ENCODE peak calls at places on chromosomes 7 and 10, in nine cellular contexts. One of them, this sample, is unnamed.

GRCh38 chr10:131983780-131984179 is 2.1 kb upstream of the BNIP3 start:
- DNase-seq in nephron progenitor cell: no peak
- DNase-seq in T-helper 1 cell: no peak
- DNase-seq in aorta: no peak
- DNase-seq in H9: no peak
- DNase-seq in stimulated activated CD4-positive, alpha-beta T cell treated with anti-CD3 and anti-CD28 coated beads, Interleukin-1b, Interleukin-23, amount 100 ng/mL, for 1 hour: no peak
- DNase-seq in activated CD8-positive, alpha-beta memory T cell treated with anti-CD3 and anti-CD28 coated beads for 24 hours: no peak
- DNase-seq in foreskin fibroblast: peak
- DNase-seq in SW480: peak
- DNase-seq in this sample: no peak

GRCh38 chr7:1743481-1744230 is 73.6 kb downstream of the ELFN1 start:
- DNase-seq in nephron progenitor cell: no peak
- DNase-seq in T-helper 1 cell: no peak
- DNase-seq in aorta: no peak
- DNase-seq in H9: no peak
- DNase-seq in stimulated activated CD4-positive, alpha-beta T cell treated with anti-CD3 and anti-CD28 coated beads, Interleukin-1b, Interleukin-23, amount 100 ng/mL, for 1 hour: no peak
- DNase-seq in activated CD8-positive, alpha-beta memory T cell treated with anti-CD3 and anti-CD28 coated beads for 24 hours: no peak
- DNase-seq in foreskin fibroblast: no peak
- DNase-seq in SW480: no peak
- DNase-seq in this sample: peak

GRCh38 chr10:102669206-102670064 is 25.2 kb downstream of the TRIM8 start:
- DNase-seq in nephron progenitor cell: peak
- DNase-seq in T-helper 1 cell: no peak
- DNase-seq in aorta: no peak
- DNase-seq in H9: peak
- DNase-seq in stimulated activated CD4-positive, alpha-beta T cell treated with anti-CD3 and anti-CD28 coated beads, Interleukin-1b, Interleukin-23, amount 100 ng/mL, for 1 hour: no peak
- DNase-seq in activated CD8-positive, alpha-beta memory T cell treated with anti-CD3 and anti-CD28 coated beads for 24 hours: no peak
- DNase-seq in foreskin fibroblast: peak
- DNase-seq in SW480: peak
- DNase-seq in this sample: peak

GRCh38 chr10:6321880-6322279 is 119.1 kb downstream of the PFKFB3 start:
- DNase-seq in nephron progenitor cell: no peak
- DNase-seq in T-helper 1 cell: no peak
- DNase-seq in aorta: no peak
- DNase-seq in H9: no peak
- DNase-seq in stimulated activated CD4-positive, alpha-beta T cell treated with anti-CD3 and anti-CD28 coated beads, Interleukin-1b, Interleukin-23, amount 100 ng/mL, for 1 hour: no peak
- DNase-seq in activated CD8-positive, alpha-beta memory T cell treated with anti-CD3 and anti-CD28 coated beads for 24 hours: no peak
- DNase-seq in foreskin fibroblast: peak
- DNase-seq in SW480: no peak
- DNase-seq in this sample: no peak

GRCh38 chr10:29295813-29296212 is 6.9 kb downstream of the LYZL1 start:
- DNase-seq in nephron progenitor cell: no peak
- DNase-seq in T-helper 1 cell: no peak
- DNase-seq in aorta: no peak
- DNase-seq in H9: no peak
- DNase-seq in stimulated activated CD4-positive, alpha-beta T cell treated with anti-CD3 and anti-CD28 coated beads, Interleukin-1b, Interleukin-23, amount 100 ng/mL, for 1 hour: no peak
- DNase-seq in activated CD8-positive, alpha-beta memory T cell treated with anti-CD3 and anti-CD28 coated beads for 24 hours: no peak
- DNase-seq in foreskin fibroblast: no peak
- DNase-seq in SW480: no peak
- DNase-seq in this sample: no peak

GRCh38 chr10:30456262-30456661 is 22.3 kb downstream of the MAP3K8 start:
- DNase-seq in nephron progenitor cell: no peak
- DNase-seq in T-helper 1 cell: no peak
- DNase-seq in aorta: peak
- DNase-seq in H9: no peak
- DNase-seq in stimulated activated CD4-positive, alpha-beta T cell treated with anti-CD3 and anti-CD28 coated beads, Interleukin-1b, Interleukin-23, amount 100 ng/mL, for 1 hour: no peak
- DNase-seq in activated CD8-positive, alpha-beta memory T cell treated with anti-CD3 and anti-CD28 coated beads for 24 hours: no peak
- DNase-seq in foreskin fibroblast: no peak
- DNase-seq in SW480: no peak
- DNase-seq in this sample: no peak

GRCh38 chr10:18918545-18918944 is 130.1 kb upstream of the MALRD1 start:
- DNase-seq in nephron progenitor cell: no peak
- DNase-seq in T-helper 1 cell: no peak
- DNase-seq in aorta: no peak
- DNase-seq in H9: no peak
- DNase-seq in stimulated activated CD4-positive, alpha-beta T cell treated with anti-CD3 and anti-CD28 coated beads, Interleukin-1b, Interleukin-23, amount 100 ng/mL, for 1 hour: no peak
- DNase-seq in activated CD8-positive, alpha-beta memory T cell treated with anti-CD3 and anti-CD28 coated beads for 24 hours: no peak
- DNase-seq in foreskin fibroblast: no peak
- DNase-seq in SW480: no peak
- DNase-seq in this sample: no peak

GRCh38 chr7:39592586-39592985 is 26.4 kb downstream of the YAE1 start:
- DNase-seq in nephron progenitor cell: no peak
- DNase-seq in T-helper 1 cell: no peak
- DNase-seq in aorta: no peak
- DNase-seq in H9: no peak
- DNase-seq in stimulated activated CD4-positive, alpha-beta T cell treated with anti-CD3 and anti-CD28 coated beads, Interleukin-1b, Interleukin-23, amount 100 ng/mL, for 1 hour: no peak
- DNase-seq in activated CD8-positive, alpha-beta memory T cell treated with anti-CD3 and anti-CD28 coated beads for 24 hours: no peak
- DNase-seq in foreskin fibroblast: peak
- DNase-seq in SW480: no peak
- DNase-seq in this sample: no peak

GRCh38 chr10:51073461-51074237 is 638 bp upstream of the PRKG1 start:
- DNase-seq in nephron progenitor cell: peak
- DNase-seq in T-helper 1 cell: no peak
- DNase-seq in aorta: peak
- DNase-seq in H9: peak
- DNase-seq in stimulated activated CD4-positive, alpha-beta T cell treated with anti-CD3 and anti-CD28 coated beads, Interleukin-1b, Interleukin-23, amount 100 ng/mL, for 1 hour: no peak
- DNase-seq in activated CD8-positive, alpha-beta memory T cell treated with anti-CD3 and anti-CD28 coated beads for 24 hours: no peak
- DNase-seq in foreskin fibroblast: peak
- DNase-seq in SW480: no peak
- DNase-seq in this sample: peak

GRCh38 chr7:156558198-156558597 is 82.4 kb upstream of the RNF32 start:
- DNase-seq in nephron progenitor cell: no peak
- DNase-seq in T-helper 1 cell: no peak
- DNase-seq in aorta: no peak
- DNase-seq in H9: no peak
- DNase-seq in stimulated activated CD4-positive, alpha-beta T cell treated with anti-CD3 and anti-CD28 coated beads, Interleukin-1b, Interleukin-23, amount 100 ng/mL, for 1 hour: no peak
- DNase-seq in activated CD8-positive, alpha-beta memory T cell treated with anti-CD3 and anti-CD28 coated beads for 24 hours: no peak
- DNase-seq in foreskin fibroblast: peak
- DNase-seq in SW480: peak
- DNase-seq in this sample: no peak

GRCh38 chr7:13327669-13328068 is 640.2 kb downstream of the ARL4A start:
- DNase-seq in nephron progenitor cell: no peak
- DNase-seq in T-helper 1 cell: no peak
- DNase-seq in aorta: no peak
- DNase-seq in H9: no peak
- DNase-seq in stimulated activated CD4-positive, alpha-beta T cell treated with anti-CD3 and anti-CD28 coated beads, Interleukin-1b, Interleukin-23, amount 100 ng/mL, for 1 hour: no peak
- DNase-seq in activated CD8-positive, alpha-beta memory T cell treated with anti-CD3 and anti-CD28 coated beads for 24 hours: no peak
- DNase-seq in foreskin fibroblast: peak
- DNase-seq in SW480: no peak
- DNase-seq in this sample: no peak

GRCh38 chr7:74582447-74583039 is 75.0 kb upstream of the GTF2I start:
- DNase-seq in nephron progenitor cell: no peak
- DNase-seq in T-helper 1 cell: no peak
- DNase-seq in aorta: no peak
- DNase-seq in H9: no peak
- DNase-seq in stimulated activated CD4-positive, alpha-beta T cell treated with anti-CD3 and anti-CD28 coated beads, Interleukin-1b, Interleukin-23, amount 100 ng/mL, for 1 hour: no peak
- DNase-seq in activated CD8-positive, alpha-beta memory T cell treated with anti-CD3 and anti-CD28 coated beads for 24 hours: no peak
- DNase-seq in foreskin fibroblast: no peak
- DNase-seq in SW480: no peak
- DNase-seq in this sample: no peak

GRCh38 chr7:68176974-68177373 is 1180.3 kb downstream of the TYW1 start:
- DNase-seq in nephron progenitor cell: peak
- DNase-seq in T-helper 1 cell: no peak
- DNase-seq in aorta: no peak
- DNase-seq in H9: peak
- DNase-seq in stimulated activated CD4-positive, alpha-beta T cell treated with anti-CD3 and anti-CD28 coated beads, Interleukin-1b, Interleukin-23, amount 100 ng/mL, for 1 hour: no peak
- DNase-seq in activated CD8-positive, alpha-beta memory T cell treated with anti-CD3 and anti-CD28 coated beads for 24 hours: no peak
- DNase-seq in foreskin fibroblast: no peak
- DNase-seq in SW480: peak
- DNase-seq in this sample: no peak

GRCh38 chr7:51827641-51828040 is 511.0 kb upstream of the COBL start:
- DNase-seq in nephron progenitor cell: no peak
- DNase-seq in T-helper 1 cell: no peak
- DNase-seq in aorta: no peak
- DNase-seq in H9: no peak
- DNase-seq in stimulated activated CD4-positive, alpha-beta T cell treated with anti-CD3 and anti-CD28 coated beads, Interleukin-1b, Interleukin-23, amount 100 ng/mL, for 1 hour: no peak
- DNase-seq in activated CD8-positive, alpha-beta memory T cell treated with anti-CD3 and anti-CD28 coated beads for 24 hours: no peak
- DNase-seq in foreskin fibroblast: no peak
- DNase-seq in SW480: no peak
- DNase-seq in this sample: no peak

GRCh38 chr7:156496491-156497264 is 143.9 kb upstream of the RNF32 start:
- DNase-seq in nephron progenitor cell: no peak
- DNase-seq in T-helper 1 cell: no peak
- DNase-seq in aorta: no peak
- DNase-seq in H9: no peak
- DNase-seq in stimulated activated CD4-positive, alpha-beta T cell treated with anti-CD3 and anti-CD28 coated beads, Interleukin-1b, Interleukin-23, amount 100 ng/mL, for 1 hour: no peak
- DNase-seq in activated CD8-positive, alpha-beta memory T cell treated with anti-CD3 and anti-CD28 coated beads for 24 hours: no peak
- DNase-seq in foreskin fibroblast: no peak
- DNase-seq in SW480: no peak
- DNase-seq in this sample: no peak

GRCh38 chr7:27300401-27300800 is 57.8 kb downstream of the EVX1 start:
- DNase-seq in nephron progenitor cell: no peak
- DNase-seq in T-helper 1 cell: no peak
- DNase-seq in aorta: no peak
- DNase-seq in H9: no peak
- DNase-seq in stimulated activated CD4-positive, alpha-beta T cell treated with anti-CD3 and anti-CD28 coated beads, Interleukin-1b, Interleukin-23, amount 100 ng/mL, for 1 hour: no peak
- DNase-seq in activated CD8-positive, alpha-beta memory T cell treated with anti-CD3 and anti-CD28 coated beads for 24 hours: no peak
- DNase-seq in foreskin fibroblast: no peak
- DNase-seq in SW480: no peak
- DNase-seq in this sample: no peak

GRCh38 chr10:35562427-35562826 is 42.7 kb upstream of the GJD4 start:
- DNase-seq in nephron progenitor cell: no peak
- DNase-seq in T-helper 1 cell: no peak
- DNase-seq in aorta: no peak
- DNase-seq in H9: no peak
- DNase-seq in stimulated activated CD4-positive, alpha-beta T cell treated with anti-CD3 and anti-CD28 coated beads, Interleukin-1b, Interleukin-23, amount 100 ng/mL, for 1 hour: no peak
- DNase-seq in activated CD8-positive, alpha-beta memory T cell treated with anti-CD3 and anti-CD28 coated beads for 24 hours: no peak
- DNase-seq in foreskin fibroblast: no peak
- DNase-seq in SW480: no peak
- DNase-seq in this sample: no peak

GRCh38 chr7:131326576-131326975 is 1.1 kb upstream of the MKLN1 start:
- DNase-seq in nephron progenitor cell: no peak
- DNase-seq in T-helper 1 cell: no peak
- DNase-seq in aorta: no peak
- DNase-seq in H9: no peak
- DNase-seq in stimulated activated CD4-positive, alpha-beta T cell treated with anti-CD3 and anti-CD28 coated beads, Interleukin-1b, Interleukin-23, amount 100 ng/mL, for 1 hour: no peak
- DNase-seq in activated CD8-positive, alpha-beta memory T cell treated with anti-CD3 and anti-CD28 coated beads for 24 hours: no peak
- DNase-seq in foreskin fibroblast: no peak
- DNase-seq in SW480: peak
- DNase-seq in this sample: no peak

GRCh38 chr7:5322621-5323410 is 40.1 kb downstream of the SLC29A4 start:
- DNase-seq in nephron progenitor cell: no peak
- DNase-seq in T-helper 1 cell: no peak
- DNase-seq in aorta: no peak
- DNase-seq in H9: no peak
- DNase-seq in stimulated activated CD4-positive, alpha-beta T cell treated with anti-CD3 and anti-CD28 coated beads, Interleukin-1b, Interleukin-23, amount 100 ng/mL, for 1 hour: no peak
- DNase-seq in activated CD8-positive, alpha-beta memory T cell treated with anti-CD3 and anti-CD28 coated beads for 24 hours: no peak
- DNase-seq in foreskin fibroblast: no peak
- DNase-seq in SW480: no peak
- DNase-seq in this sample: no peak

GRCh38 chr10:78470267-78471103 is 436.8 kb downstream of the RPS24 start:
- DNase-seq in nephron progenitor cell: no peak
- DNase-seq in T-helper 1 cell: no peak
- DNase-seq in aorta: no peak
- DNase-seq in H9: no peak
- DNase-seq in stimulated activated CD4-positive, alpha-beta T cell treated with anti-CD3 and anti-CD28 coated beads, Interleukin-1b, Interleukin-23, amount 100 ng/mL, for 1 hour: no peak
- DNase-seq in activated CD8-positive, alpha-beta memory T cell treated with anti-CD3 and anti-CD28 coated beads for 24 hours: peak
- DNase-seq in foreskin fibroblast: no peak
- DNase-seq in SW480: peak
- DNase-seq in this sample: no peak

GRCh38 chr7:102140952-102141370 is 145.7 kb upstream of the SH2B2 start:
- DNase-seq in nephron progenitor cell: no peak
- DNase-seq in T-helper 1 cell: no peak
- DNase-seq in aorta: peak
- DNase-seq in H9: no peak
- DNase-seq in stimulated activated CD4-positive, alpha-beta T cell treated with anti-CD3 and anti-CD28 coated beads, Interleukin-1b, Interleukin-23, amount 100 ng/mL, for 1 hour: no peak
- DNase-seq in activated CD8-positive, alpha-beta memory T cell treated with anti-CD3 and anti-CD28 coated beads for 24 hours: no peak
- DNase-seq in foreskin fibroblast: no peak
- DNase-seq in SW480: no peak
- DNase-seq in this sample: no peak

GRCh38 chr10:69438531-69439349 is 12.5 kb upstream of the TSPAN15 start:
- DNase-seq in nephron progenitor cell: no peak
- DNase-seq in T-helper 1 cell: no peak
- DNase-seq in aorta: no peak
- DNase-seq in H9: no peak
- DNase-seq in stimulated activated CD4-positive, alpha-beta T cell treated with anti-CD3 and anti-CD28 coated beads, Interleukin-1b, Interleukin-23, amount 100 ng/mL, for 1 hour: no peak
- DNase-seq in activated CD8-positive, alpha-beta memory T cell treated with anti-CD3 and anti-CD28 coated beads for 24 hours: no peak
- DNase-seq in foreskin fibroblast: peak
- DNase-seq in SW480: peak
- DNase-seq in this sample: no peak